ENCODE peak calls at places on chromosomes 6 and 20, in six cellular contexts. C is upper lobe of right lung, Q is GM23248, W is tibial nerve, S is right atrium auricular region, L is HFF-Myc. V is an unnamed sample.

GRCh38 chr6:33784787-33785186 is 4.1 kb downstream of the LEMD2 start:
- DNase-seq in W (no peak), Q (no peak), C (no peak), L (no peak), S (no peak), V (no peak)

GRCh38 chr6:39791311-39791710 is 865 bp upstream of the DAAM2 start:
- DNase-seq in W (no peak), C (no peak), Q (peak; percentile 45), L (no peak), S (no peak), V (peak; percentile 31)

GRCh38 chr20:44017905-44018683 is 103.4 kb downstream of the TOX2 start:
- DNase-seq in W (no peak), Q (peak; percentile 90), S (no peak), L (peak; percentile 78), C (peak; percentile 80), V (peak; percentile 87)

GRCh38 chr6:35080821-35081425 is 60.2 kb downstream of the TCP11 start:
- DNase-seq in Q (no peak), W (no peak), S (no peak), C (peak; percentile 71), L (no peak), V (no peak)

GRCh38 chr6:75235271-75235670 is 8.3 kb downstream of the COX7A2 start:
- DNase-seq in W (no peak), S (no peak), L (no peak), Q (no peak), C (no peak), V (no peak)

GRCh38 chr6:4644962-4645361 is 131.2 kb upstream of the CDYL start:
- DNase-seq in Q (no peak), C (no peak), W (no peak), S (no peak), L (no peak), V (no peak)

GRCh38 chr6:122652431-122652830 is 42.2 kb downstream of the PKIB start:
- DNase-seq in Q (no peak), S (no peak), C (no peak), W (no peak), L (no peak), V (peak; percentile 54)

GRCh38 chr6:47701374-47701773 is 3.0 kb downstream of the ADGRF4 start:
- DNase-seq in W (no peak), S (no peak), L (no peak), Q (no peak), C (no peak), V (no peak)

GRCh38 chr6:3813150-3813780 is 35.9 kb upstream of the FAM50B start:
- DNase-seq in S (peak; percentile 78), C (no peak), W (no peak), L (no peak), Q (peak; percentile 80), V (no peak)

GRCh38 chr6:24270011-24270410 is 87.8 kb downstream of the DCDC2 start:
- DNase-seq in C (no peak), W (no peak), L (no peak), Q (no peak), S (no peak), V (no peak)

GRCh38 chr20:41111578-41111951 is 25.8 kb upstream of the PLCG1 start:
- DNase-seq in L (no peak), C (no peak), Q (no peak), W (no peak), S (no peak), V (no peak)

GRCh38 chr6:113758725-113759576 is 98.2 kb upstream of the MARCKS start:
- DNase-seq in Q (no peak), W (no peak), S (no peak), C (no peak), L (no peak), V (no peak)

GRCh38 chr6:15523679-15524630 is 138.9 kb downstream of the DTNBP1 start:
- DNase-seq in L (no peak), S (peak; percentile 18), C (peak; percentile 50), Q (no peak), W (no peak), V (no peak)

GRCh38 chr6:56072856-56073255 is 174.5 kb downstream of the COL21A1 start:
- DNase-seq in S (no peak), C (no peak), L (no peak), Q (peak; percentile 65), W (no peak), V (peak; percentile 90)

GRCh38 chr6:34658605-34659218 is 37.9 kb downstream of the ILRUN start:
- DNase-seq in Q (no peak), L (no peak), W (no peak), S (no peak), C (no peak), V (no peak)

GRCh38 chr20:36173451-36173933 is 19.0 kb downstream of the EPB41L1 start:
- DNase-seq in W (no peak), C (no peak), S (no peak), L (no peak), Q (no peak), V (no peak)

GRCh38 chr6:162184465-162184864 is 543.1 kb downstream of the PRKN start:
- DNase-seq in S (no peak), W (no peak), Q (no peak), L (no peak), C (no peak), V (no peak)

GRCh38 chr6:146312606-146313005 is 231.0 kb upstream of the RAB32 start:
- DNase-seq in C (no peak), L (no peak), S (no peak), Q (peak; percentile 36), W (no peak), V (no peak)

GRCh38 chr6:167047554-167047953 is 48.4 kb downstream of the CEP43 start:
- DNase-seq in W (no peak), S (no peak), C (no peak), Q (no peak), L (no peak), V (no peak)

GRCh38 chr6:36095497-36096391 is 34.6 kb upstream of the MAPK13 start:
- DNase-seq in S (no peak), C (no peak), L (no peak), W (no peak), Q (no peak), V (no peak)

GRCh38 chr6:106163966-106164877 is 78.1 kb downstream of the PRDM1 start:
- DNase-seq in Q (peak; percentile 97), L (no peak), C (peak; percentile 71), W (no peak), S (peak; percentile 64), V (peak; percentile 97)
- H3K4me3 ChIP-seq in Q (peak overlapping the region; percentile 57), L (no peak overlapping the region), C (peak overlapping the region; percentile 17), W (no peak overlapping the region), S (no peak overlapping the region), V (no peak overlapping the region)

GRCh38 chr20:51760905-51761544 is 7.2 kb downstream of the ATP9A start:
- DNase-seq in Q (peak; percentile 33), W (no peak), S (no peak), L (peak; percentile 42), C (no peak), V (peak; percentile 62)

GRCh38 chr20:51759769-51760510 is 8.2 kb downstream of the ATP9A start:
- DNase-seq in S (no peak), C (no peak), L (no peak), Q (peak; percentile 14), W (no peak), V (no peak)

GRCh38 chr20:51756653-51757052 is 11.5 kb downstream of the ATP9A start:
- DNase-seq in L (no peak), W (no peak), S (no peak), Q (no peak), C (no peak), V (no peak)

GRCh38 chr20:51758978-51759544 is 9.1 kb downstream of the ATP9A start:
- DNase-seq in S (peak; percentile 64), C (no peak), W (no peak), Q (peak; percentile 15), L (no peak), V (peak; percentile 33)

DNA sequence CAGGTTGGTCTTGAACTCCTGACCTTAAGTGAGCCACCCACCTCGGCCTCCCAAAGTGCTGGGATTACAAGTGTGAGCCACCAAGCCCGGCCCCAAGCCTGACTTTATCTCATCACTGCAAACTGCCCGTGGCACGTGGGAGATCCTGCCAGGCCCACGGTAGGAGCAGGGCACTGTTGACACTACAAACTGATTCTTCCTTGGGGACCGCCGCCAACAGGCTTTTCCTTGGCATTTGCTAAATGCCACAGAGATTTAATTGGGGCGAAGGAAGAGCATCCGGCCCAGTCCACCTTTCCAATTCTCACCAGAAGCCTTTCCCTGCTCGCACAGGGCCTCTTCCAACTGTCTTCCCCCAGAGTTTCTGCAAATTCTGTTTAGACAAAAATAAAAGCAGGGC is 11.0 kb downstream of the ATP9A start:
- DNase-seq in Q (no peak), S (no peak), W (no peak), C (no peak), L (no peak), V (no peak)
- H3K4me3 ChIP-seq in Q (no peak overlapping the region), S (no peak overlapping the region), W (no peak overlapping the region), C (no peak overlapping the region), L (no peak overlapping the region), V (no peak overlapping the region)

DNA sequence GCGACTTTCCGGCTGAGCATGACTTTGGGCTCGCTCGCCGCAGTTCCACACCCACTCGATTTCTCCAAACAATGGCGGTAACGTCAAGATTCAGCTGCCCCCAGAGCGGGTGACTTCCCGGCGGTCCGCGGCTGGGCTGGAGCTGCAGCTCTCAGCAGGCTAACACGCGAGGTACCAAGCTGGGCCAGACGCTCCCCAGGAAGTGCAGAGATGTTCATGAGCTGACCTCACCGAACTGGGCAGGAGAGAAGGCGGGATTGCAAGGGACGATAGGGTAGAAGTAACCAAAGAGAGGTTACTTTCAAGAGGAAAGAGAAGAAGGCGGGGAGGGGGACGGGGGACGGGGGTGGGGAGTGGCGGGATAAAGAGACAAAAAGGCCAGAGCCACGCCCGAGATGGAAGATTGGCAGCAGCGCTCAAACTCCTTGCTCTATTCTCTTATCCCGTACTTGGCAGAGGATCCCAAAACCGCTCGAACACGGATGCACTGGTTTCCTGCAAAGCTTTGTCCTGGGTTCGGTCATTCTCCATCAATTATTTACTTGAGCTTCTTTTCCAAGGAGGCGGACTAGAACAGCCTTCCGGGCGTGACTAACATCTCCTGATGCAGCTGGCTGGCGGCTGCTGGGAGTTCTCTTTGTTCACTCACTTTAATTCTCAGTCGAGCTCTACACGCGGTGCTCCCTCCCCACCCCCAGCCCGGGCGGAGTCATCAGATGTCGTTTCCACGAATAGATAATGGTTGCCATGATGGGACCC is at the start of gene MTCL3:
- DNase-seq in S (no peak), W (no peak), Q (peak; percentile 77), C (peak; percentile 66), L (no peak), V (peak; percentile 75)
- H3K4me3 ChIP-seq in S (no peak within 1 kb of the TSS), W (peak within 1 kb of the TSS; percentile 16), Q (peak within 1 kb of the TSS; percentile 72), C (peak within 1 kb of the TSS; percentile 17), L (no peak within 1 kb of the TSS), V (peak within 1 kb of the TSS; percentile 48)

GRCh38 chr6:12324741-12325140 is 34.6 kb downstream of the EDN1 start:
- DNase-seq in Q (no peak), W (no peak), L (no peak), S (no peak), C (no peak), V (no peak)
- H3K4me3 ChIP-seq in Q (no peak overlapping the region), W (no peak overlapping the region), L (no peak overlapping the region), S (no peak overlapping the region), C (no peak overlapping the region), V (no peak overlapping the region)

V was measured in fibroblast of mammary gland.